ENCODE peak calls at places on chromosomes 3 and 15, in five cellular contexts. One of them, this sample, is unnamed.

GRCh38 chr3:56917740-56918568 is 116.2 kb upstream of the ARHGEF3 start:
- DNase-seq in IMR-90: no peak
- DNase-seq in mammary epithelial cell: no peak
- DNase-seq in kidney: no peak
- DNase-seq in H9: no peak
- DNase-seq in this sample: no peak

GRCh38 chr3:100158877-100159563 is 44.7 kb upstream of the FILIP1L start:
- DNase-seq in IMR-90: no peak
- DNase-seq in mammary epithelial cell: no peak
- DNase-seq in kidney: no peak
- DNase-seq in H9: no peak
- DNase-seq in this sample: no peak

GRCh38 chr3:43759297-43759782 is 68.6 kb downstream of the ABHD5 start:
- DNase-seq in IMR-90: peak
- DNase-seq in mammary epithelial cell: peak
- DNase-seq in kidney: peak
- DNase-seq in H9: no peak
- DNase-seq in this sample: no peak

GRCh38 chr15:48582472-48583235 is 62.9 kb downstream of the FBN1 start:
- DNase-seq in IMR-90: peak
- DNase-seq in mammary epithelial cell: peak
- DNase-seq in kidney: no peak
- DNase-seq in H9: no peak
- DNase-seq in this sample: no peak

GRCh38 chr15:65412556-65412955 is 10.2 kb downstream of the IGDCC4 start:
- DNase-seq in IMR-90: no peak
- DNase-seq in mammary epithelial cell: no peak
- DNase-seq in kidney: peak
- DNase-seq in H9: no peak
- DNase-seq in this sample: no peak

GRCh38 chr15:48052871-48053383 is 67.9 kb upstream of the SLC24A5 start:
- DNase-seq in IMR-90: no peak
- DNase-seq in mammary epithelial cell: peak
- DNase-seq in kidney: no peak
- DNase-seq in H9: no peak
- DNase-seq in this sample: no peak

GRCh38 chr3:37347941-37348340 is 173.6 kb upstream of the LRRFIP2 start:
- DNase-seq in IMR-90: peak
- DNase-seq in mammary epithelial cell: peak
- DNase-seq in kidney: no peak
- DNase-seq in H9: no peak
- DNase-seq in this sample: no peak

GRCh38 chr3:129166579-129167332 is 5.9 kb upstream of the ISY1 start:
- DNase-seq in IMR-90: no peak
- DNase-seq in mammary epithelial cell: no peak
- DNase-seq in kidney: no peak
- DNase-seq in H9: no peak
- DNase-seq in this sample: no peak

GRCh38 chr3:115092220-115092791 is 54.8 kb downstream of the ZBTB20 start:
- DNase-seq in IMR-90: peak
- DNase-seq in mammary epithelial cell: peak
- DNase-seq in kidney: peak
- DNase-seq in H9: peak
- DNase-seq in this sample: no peak

GRCh38 chr3:143849854-143850549 is 1.7 kb upstream of the SLC9A9 start:
- DNase-seq in IMR-90: peak
- DNase-seq in mammary epithelial cell: peak
- DNase-seq in kidney: no peak
- DNase-seq in H9: no peak
- DNase-seq in this sample: peak

GRCh38 chr3:157282261-157283191 is 122.6 kb upstream of the CCNL1 start:
- DNase-seq in IMR-90: peak
- DNase-seq in mammary epithelial cell: peak
- DNase-seq in kidney: no peak
- DNase-seq in H9: no peak
- DNase-seq in this sample: peak

GRCh38 chr3:56025316-56025715 is 443.0 kb downstream of the ERC2 start:
- DNase-seq in IMR-90: no peak
- DNase-seq in mammary epithelial cell: no peak
- DNase-seq in kidney: no peak
- DNase-seq in H9: no peak
- DNase-seq in this sample: no peak

GRCh38 chr15:43299884-43300283 is 30.5 kb downstream of the LCMT2 start:
- DNase-seq in IMR-90: no peak
- DNase-seq in mammary epithelial cell: no peak
- DNase-seq in kidney: no peak
- DNase-seq in H9: no peak
- DNase-seq in this sample: no peak

GRCh38 chr3:71035886-71036285 is 547.6 kb downstream of the FOXP1 start:
- DNase-seq in IMR-90: no peak
- DNase-seq in mammary epithelial cell: no peak
- DNase-seq in kidney: no peak
- DNase-seq in H9: no peak
- DNase-seq in this sample: no peak

GRCh38 chr3:4584537-4585249 is 91.5 kb downstream of the ITPR1 start:
- DNase-seq in IMR-90: peak
- DNase-seq in mammary epithelial cell: peak
- DNase-seq in kidney: no peak
- DNase-seq in H9: no peak
- DNase-seq in this sample: no peak
- H3K9ac ChIP-seq in IMR-90: peak
- H3K9ac ChIP-seq in mammary epithelial cell: peak
- H3K9ac ChIP-seq in kidney: peak
- H3K9ac ChIP-seq in H9: no peak
- H3K9ac ChIP-seq in this sample: no peak

GRCh38 chr15:29840054-29840453 is 17.8 kb upstream of the TJP1 start:
- DNase-seq in IMR-90: no peak
- DNase-seq in mammary epithelial cell: no peak
- DNase-seq in kidney: no peak
- DNase-seq in H9: no peak
- DNase-seq in this sample: no peak
- H3K9ac ChIP-seq in IMR-90: no peak
- H3K9ac ChIP-seq in mammary epithelial cell: no peak
- H3K9ac ChIP-seq in kidney: no peak
- H3K9ac ChIP-seq in H9: no peak
- H3K9ac ChIP-seq in this sample: no peak

DNA sequence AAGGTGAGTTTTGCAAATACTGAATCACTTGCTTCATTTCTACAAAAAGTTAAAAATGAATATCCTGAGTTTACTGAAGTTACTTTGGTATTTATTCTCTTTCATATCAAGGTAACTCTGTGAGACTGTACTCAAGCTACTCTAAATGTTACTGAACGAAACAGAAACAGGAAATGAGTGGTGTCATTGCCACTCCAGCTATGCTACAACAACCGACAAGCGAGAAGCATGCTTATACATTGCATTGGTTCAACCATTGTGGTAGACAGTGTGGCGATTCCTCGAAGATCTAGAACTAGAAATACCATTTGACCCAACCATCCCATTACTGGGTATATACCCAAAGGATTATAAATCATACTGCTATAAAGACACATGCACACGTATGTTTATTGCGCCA is 313.2 kb upstream of the THBS1 start:
- DNase-seq in IMR-90: no peak
- DNase-seq in mammary epithelial cell: no peak
- DNase-seq in kidney: no peak
- DNase-seq in H9: no peak
- DNase-seq in this sample: no peak
- H3K9ac ChIP-seq in IMR-90: no peak
- H3K9ac ChIP-seq in mammary epithelial cell: no peak
- H3K9ac ChIP-seq in kidney: no peak
- H3K9ac ChIP-seq in H9: no peak
- H3K9ac ChIP-seq in this sample: no peak

GRCh38 chr3:192833177-192833890 is 84.3 kb downstream of the MB21D2 start:
- DNase-seq in IMR-90: peak
- DNase-seq in mammary epithelial cell: no peak
- DNase-seq in kidney: no peak
- DNase-seq in H9: no peak
- DNase-seq in this sample: no peak
- H3K9ac ChIP-seq in IMR-90: peak
- H3K9ac ChIP-seq in mammary epithelial cell: no peak
- H3K9ac ChIP-seq in kidney: no peak
- H3K9ac ChIP-seq in H9: no peak
- H3K9ac ChIP-seq in this sample: no peak

GRCh38 chr3:164460851-164461250 is 617.4 kb downstream of the SI start:
- DNase-seq in IMR-90: no peak
- DNase-seq in mammary epithelial cell: no peak
- DNase-seq in kidney: no peak
- DNase-seq in H9: no peak
- DNase-seq in this sample: no peak
- H3K9ac ChIP-seq in IMR-90: no peak
- H3K9ac ChIP-seq in mammary epithelial cell: no peak
- H3K9ac ChIP-seq in kidney: no peak
- H3K9ac ChIP-seq in H9: no peak
- H3K9ac ChIP-seq in this sample: no peak